ENCODE peak calls at places on chromosomes 4 and X, in eight cellular contexts. B, M, P, U, J, O, Y and D are unnamed samples.

GRCh38 chr4:184955116-184955515 is 63.2 kb upstream of the HELT start:
- DNase-seq in P (no peak), U (no peak), M (no peak), B (no peak), J (no peak), Y (no peak), O (no peak), D (no peak)

GRCh38 chr4:139509727-139510410 is 46.1 kb downstream of the SETD7 start:
- DNase-seq in B (no peak), U (no peak), O (no peak), P (peak), M (no peak), Y (peak), J (no peak), D (no peak)

GRCh38 chrX:136639506-136640176 is 8.3 kb upstream of the CD40LG start:
- DNase-seq in Y (no peak), O (no peak), M (no peak), J (no peak), P (no peak), B (no peak), U (no peak), D (no peak)

GRCh38 chrX:70013483-70014222 is 36.1 kb downstream of the AWAT2 start:
- DNase-seq in Y (no peak), M (no peak), P (no peak), U (no peak), B (peak), O (no peak), J (peak), D (no peak)

GRCh38 chr4:18733956-18734872 is 712.7 kb upstream of the LCORL start:
- DNase-seq in O (no peak), U (no peak), J (no peak), M (no peak), B (peak), P (no peak), Y (no peak), D (no peak)

GRCh38 chr4:7993671-7994070 is 54.0 kb upstream of the AFAP1 start:
- DNase-seq in M (no peak), J (no peak), P (no peak), B (no peak), O (no peak), U (no peak), Y (no peak), D (no peak)

GRCh38 chr4:158715787-158716186 is 7.4 kb downstream of the PPID start:
- DNase-seq in P (no peak), J (no peak), O (no peak), Y (no peak), U (no peak), M (no peak), B (no peak), D (no peak)

GRCh38 chr4:26861434-26862186 is 969 bp downstream of the STIM2 start:
- DNase-seq in U (no peak), O (no peak), P (peak), J (peak), Y (peak), B (peak), M (peak), D (peak)

GRCh38 chrX:153966283-153966688 is 5.3 kb downstream of the HCFC1 start:
- DNase-seq in M (no peak), O (no peak), U (no peak), Y (no peak), J (peak), B (no peak), P (no peak), D (no peak)

GRCh38 chr4:80125252-80126177 is 52.5 kb upstream of the ANTXR2 start:
- DNase-seq in O (no peak), B (no peak), M (peak), P (peak), J (no peak), Y (peak), U (no peak), D (no peak)

DNA sequence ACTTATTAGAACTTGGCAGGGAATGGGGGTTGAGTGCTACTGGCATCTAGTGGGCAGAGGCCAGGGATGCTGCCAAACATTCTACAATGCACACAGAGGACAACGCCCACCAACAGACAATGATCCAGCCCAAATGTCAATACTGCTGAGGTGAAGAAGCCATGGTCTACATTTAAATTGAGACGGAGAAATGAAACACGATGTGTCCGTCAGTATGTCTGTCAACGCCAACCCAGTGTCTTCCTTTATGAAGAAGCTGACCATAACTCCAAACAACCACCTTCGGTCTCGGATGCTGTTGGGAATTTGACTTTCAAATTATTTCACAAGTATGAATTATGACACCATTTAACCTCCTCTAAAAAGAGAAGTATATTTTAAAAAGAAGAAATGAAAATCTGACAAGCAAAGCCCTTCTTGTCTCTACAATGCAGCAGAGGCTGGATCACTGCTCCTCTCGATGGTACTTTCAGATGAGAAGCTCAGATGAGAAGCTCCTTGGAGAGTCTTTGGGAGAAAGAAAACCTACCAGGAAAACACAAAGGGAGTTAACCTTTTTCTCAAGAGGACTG is 123.7 kb upstream of the MAP3K15 start:
- DNase-seq in U (no peak), J (no peak), Y (no peak), B (no peak), O (no peak), P (no peak), M (no peak), D (no peak)
- H3K4me3 ChIP-seq in U (no peak), J (no peak), Y (no peak), B (no peak), O (no peak), P (no peak), M (no peak), D (no peak)

GRCh38 chr4:144090744-144091143 is 49.8 kb downstream of the GYPA start:
- DNase-seq in B (no peak), Y (no peak), U (no peak), M (no peak), O (no peak), J (no peak), P (no peak), D (no peak)
- TF ChIP-seq CTCF in B (no peak), Y (no peak), U (no peak), M (no peak), O (no peak), J (no peak), P (no peak), D (no peak)

GRCh38 chr4:113635739-113636437 is 125.7 kb downstream of the CAMK2D start:
- DNase-seq in U (no peak), J (no peak), Y (no peak), P (no peak), O (peak), M (no peak), B (no peak), D (no peak)
- H3K27ac ChIP-seq in U (no peak), J (peak), Y (peak), P (peak), O (no peak), M (no peak), B (peak), D (no peak)

GRCh38 chr4:48212165-48212564 is 57.5 kb downstream of the TEC start:
- DNase-seq in U (no peak), J (no peak), P (no peak), M (no peak), O (no peak), Y (no peak), B (no peak), D (no peak)
- H3K4me3 ChIP-seq in U (no peak), J (no peak), P (no peak), M (no peak), O (no peak), Y (no peak), B (no peak), D (no peak)

GRCh38 chr4:5222047-5222446 is 170.8 kb downstream of the STK32B start:
- DNase-seq in J (no peak), Y (no peak), B (no peak), P (no peak), U (no peak), M (no peak), O (no peak), D (no peak)

GRCh38 chr4:5217411-5217810 is 166.1 kb downstream of the STK32B start:
- DNase-seq in M (no peak), O (no peak), Y (no peak), B (no peak), P (no peak), U (no peak), J (no peak), D (no peak)

GRCh38 chr4:5222951-5223350 is 171.7 kb downstream of the STK32B start:
- DNase-seq in Y (no peak), U (no peak), O (no peak), J (no peak), B (no peak), P (no peak), M (no peak), D (no peak)

GRCh38 chr4:5218376-5219069 is 167.2 kb downstream of the STK32B start:
- DNase-seq in U (peak), P (no peak), M (no peak), Y (no peak), J (no peak), B (no peak), O (no peak), D (no peak)

DNA sequence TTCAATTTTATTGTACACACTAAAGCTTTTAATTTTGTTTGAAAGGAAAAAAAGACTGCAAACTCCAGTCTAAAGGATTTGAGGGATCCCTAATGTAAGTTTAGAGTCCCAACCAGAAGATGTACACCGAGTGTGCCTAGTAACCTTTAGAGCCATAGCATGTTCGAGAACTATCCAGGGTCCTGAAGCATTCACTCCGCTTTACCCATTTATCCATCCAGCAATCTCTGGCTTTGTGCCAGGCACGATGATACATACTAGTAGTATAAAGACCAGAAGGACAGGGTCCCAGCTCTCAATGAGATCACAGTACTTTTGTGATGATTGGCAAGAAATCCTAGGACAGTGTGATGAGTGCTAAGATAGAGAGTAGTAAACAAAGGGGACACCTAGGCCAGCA is 168.7 kb downstream of the STK32B start:
- DNase-seq in J (no peak), U (no peak), P (no peak), Y (no peak), O (no peak), M (peak), B (no peak), D (no peak)
- TF ChIP-seq CTCF in J (no peak), U (no peak), P (no peak), Y (no peak), O (no peak), M (no peak), B (no peak), D (no peak)

GRCh38 chrX:74286950-74287349 is 17.0 kb upstream of the ZCCHC13 start:
- DNase-seq in Y (peak), M (no peak), B (no peak), P (no peak), J (no peak), U (no peak), O (peak), D (no peak)
- H3K27ac ChIP-seq in Y (no peak), M (no peak), B (no peak), P (no peak), J (peak), U (no peak), O (peak), D (no peak)

DNA sequence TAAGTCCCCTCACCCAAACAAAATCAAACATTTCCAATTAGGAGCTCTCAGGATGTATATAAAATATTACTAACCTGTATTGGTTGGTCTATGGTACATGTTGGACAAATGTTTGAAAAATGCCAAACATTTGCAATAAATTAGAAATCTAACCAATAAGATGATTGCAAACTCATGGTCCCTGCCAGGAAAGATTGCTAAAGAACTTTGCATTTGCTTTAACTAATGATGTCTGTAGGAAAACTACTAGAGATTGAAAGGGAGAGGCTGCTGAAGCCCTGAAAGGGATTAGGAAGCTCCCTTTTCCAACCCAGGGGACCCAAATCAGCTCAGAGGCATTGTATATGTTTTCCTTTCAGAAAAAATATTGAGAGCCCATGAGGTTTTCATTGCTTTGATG is 1.7 kb downstream of the SFRP2 start:
- DNase-seq in U (no peak), O (no peak), M (no peak), J (no peak), B (no peak), P (no peak), Y (no peak), D (no peak)
- H3K4me3 ChIP-seq in U (no peak), O (no peak), M (no peak), J (no peak), B (no peak), P (no peak), Y (no peak), D (no peak)